ENCODE peak calls at places on chromosome 9, in five cellular contexts. One of them, this sample, is unnamed.

GRCh38 chr9:136486131-136486530 is 3.3 kb upstream of the SEC16A start:
- DNase-seq in hepatocyte: no peak
- DNase-seq in omental fat pad: no peak
- DNase-seq in astrocyte of the spinal cord: no peak
- DNase-seq in A549: no peak
- DNase-seq in this sample: no peak

GRCh38 chr9:27566118-27566517 is 7.2 kb downstream of the C9orf72 start:
- DNase-seq in astrocyte of the spinal cord: no peak
- DNase-seq in hepatocyte: no peak
- DNase-seq in omental fat pad: no peak
- DNase-seq in A549: no peak
- DNase-seq in this sample: no peak

GRCh38 chr9:111148994-111149759 is 110.9 kb upstream of the LPAR1 start:
- DNase-seq in astrocyte of the spinal cord: no peak
- DNase-seq in hepatocyte: no peak
- DNase-seq in omental fat pad: no peak
- DNase-seq in A549: peak
- DNase-seq in this sample: no peak

GRCh38 chr9:78519786-78520185 is 222.9 kb downstream of the PSAT1 start:
- DNase-seq in astrocyte of the spinal cord: no peak
- DNase-seq in hepatocyte: no peak
- DNase-seq in A549: no peak
- DNase-seq in omental fat pad: no peak
- DNase-seq in this sample: no peak

GRCh38 chr9:129964901-129965734 is 77.9 kb downstream of the FNBP1 start:
- DNase-seq in omental fat pad: no peak
- DNase-seq in hepatocyte: no peak
- DNase-seq in astrocyte of the spinal cord: peak
- DNase-seq in A549: peak
- DNase-seq in this sample: no peak

GRCh38 chr9:137685886-137686420 is 67.1 kb downstream of the EHMT1 start:
- DNase-seq in A549: no peak
- DNase-seq in hepatocyte: no peak
- DNase-seq in omental fat pad: no peak
- DNase-seq in astrocyte of the spinal cord: no peak
- DNase-seq in this sample: no peak

GRCh38 chr9:38432922-38433510 is 8.8 kb upstream of the IGFBPL1 start:
- DNase-seq in astrocyte of the spinal cord: peak
- DNase-seq in omental fat pad: no peak
- DNase-seq in A549: peak
- DNase-seq in hepatocyte: peak
- DNase-seq in this sample: no peak

GRCh38 chr9:123268240-123268949 is at the start of gene STRBP:
- DNase-seq in omental fat pad: peak
- DNase-seq in hepatocyte: peak
- DNase-seq in A549: peak
- DNase-seq in astrocyte of the spinal cord: peak
- DNase-seq in this sample: peak

GRCh38 chr9:98807811-98808195 is 333 bp downstream of the GALNT12 start:
- DNase-seq in omental fat pad: no peak
- DNase-seq in astrocyte of the spinal cord: no peak
- DNase-seq in hepatocyte: peak
- DNase-seq in A549: no peak
- DNase-seq in this sample: no peak

GRCh38 chr9:26754494-26755188 is 138.0 kb downstream of the CAAP1 start:
- DNase-seq in hepatocyte: no peak
- DNase-seq in astrocyte of the spinal cord: no peak
- DNase-seq in A549: no peak
- DNase-seq in omental fat pad: no peak
- DNase-seq in this sample: no peak

GRCh38 chr9:132030626-132031325 is 48.9 kb downstream of the MED27 start:
- DNase-seq in omental fat pad: no peak
- DNase-seq in hepatocyte: no peak
- DNase-seq in astrocyte of the spinal cord: no peak
- DNase-seq in A549: no peak
- DNase-seq in this sample: no peak

GRCh38 chr9:126309427-126310179 is 17.0 kb upstream of the MVB12B start:
- DNase-seq in omental fat pad: no peak
- DNase-seq in hepatocyte: no peak
- DNase-seq in A549: no peak
- DNase-seq in astrocyte of the spinal cord: no peak
- DNase-seq in this sample: no peak

GRCh38 chr9:97510797-97511761 is 9.6 kb downstream of the TMOD1 start:
- DNase-seq in hepatocyte: no peak
- DNase-seq in A549: peak
- DNase-seq in astrocyte of the spinal cord: peak
- DNase-seq in omental fat pad: no peak
- DNase-seq in this sample: no peak

GRCh38 chr9:134355561-134356278 is 29.5 kb downstream of the RXRA start:
- DNase-seq in hepatocyte: peak
- DNase-seq in omental fat pad: no peak
- DNase-seq in A549: no peak
- DNase-seq in astrocyte of the spinal cord: no peak
- DNase-seq in this sample: no peak

GRCh38 chr9:16515207-16515606 is 355.3 kb downstream of the BNC2 start:
- DNase-seq in hepatocyte: peak
- DNase-seq in omental fat pad: no peak
- DNase-seq in astrocyte of the spinal cord: peak
- DNase-seq in A549: no peak
- DNase-seq in this sample: no peak

GRCh38 chr9:95793924-95794828 is 81.3 kb upstream of the ERCC6L2 start:
- DNase-seq in hepatocyte: no peak
- DNase-seq in omental fat pad: no peak
- DNase-seq in astrocyte of the spinal cord: peak
- DNase-seq in A549: no peak
- DNase-seq in this sample: no peak

GRCh38 chr9:126833710-126834345 is 26.6 kb upstream of the ZBTB34 start:
- DNase-seq in A549: no peak
- DNase-seq in hepatocyte: no peak
- DNase-seq in omental fat pad: no peak
- DNase-seq in astrocyte of the spinal cord: no peak
- DNase-seq in this sample: no peak

GRCh38 chr9:113992276-113992951 is 85.7 kb downstream of the AMBP start:
- DNase-seq in astrocyte of the spinal cord: no peak
- DNase-seq in omental fat pad: no peak
- DNase-seq in A549: no peak
- DNase-seq in hepatocyte: no peak
- DNase-seq in this sample: no peak

GRCh38 chr9:121714075-121714705 is 62.8 kb downstream of the DAB2IP start:
- DNase-seq in hepatocyte: no peak
- DNase-seq in omental fat pad: no peak
- DNase-seq in astrocyte of the spinal cord: no peak
- DNase-seq in A549: no peak
- DNase-seq in this sample: no peak

GRCh38 chr9:94156549-94157407 is 72.5 kb downstream of the PTPDC1 start:
- DNase-seq in omental fat pad: peak
- DNase-seq in hepatocyte: peak
- DNase-seq in astrocyte of the spinal cord: peak
- DNase-seq in A549: peak
- DNase-seq in this sample: no peak

GRCh38 chr9:122318284-122318683 is 52.5 kb upstream of the PTGS1 start:
- DNase-seq in A549: no peak
- DNase-seq in hepatocyte: no peak
- DNase-seq in omental fat pad: no peak
- DNase-seq in astrocyte of the spinal cord: peak
- DNase-seq in this sample: no peak

GRCh38 chr9:87337335-87338074 is 160.2 kb upstream of the DAPK1 start:
- DNase-seq in hepatocyte: peak
- DNase-seq in A549: peak
- DNase-seq in astrocyte of the spinal cord: peak
- DNase-seq in omental fat pad: no peak
- DNase-seq in this sample: no peak

GRCh38 chr9:130430232-130430631 is 14.5 kb upstream of the ASS1 start:
- DNase-seq in A549: no peak
- DNase-seq in omental fat pad: no peak
- DNase-seq in astrocyte of the spinal cord: no peak
- DNase-seq in hepatocyte: no peak
- DNase-seq in this sample: no peak

GRCh38 chr9:121499427-121500164 is at the start of gene GGTA1:
- DNase-seq in hepatocyte: peak
- DNase-seq in astrocyte of the spinal cord: peak
- DNase-seq in omental fat pad: no peak
- DNase-seq in A549: peak
- DNase-seq in this sample: peak

GRCh38 chr9:118637681-118638080 is 731.6 kb downstream of the BRINP1 start:
- DNase-seq in astrocyte of the spinal cord: no peak
- DNase-seq in A549: no peak
- DNase-seq in omental fat pad: no peak
- DNase-seq in hepatocyte: no peak
- DNase-seq in this sample: no peak

GRCh38 chr9:118630931-118631595 is 738.2 kb downstream of the BRINP1 start:
- DNase-seq in hepatocyte: no peak
- DNase-seq in astrocyte of the spinal cord: no peak
- DNase-seq in omental fat pad: no peak
- DNase-seq in A549: no peak
- DNase-seq in this sample: no peak

GRCh38 chr9:118630079-118630478 is 739.2 kb downstream of the BRINP1 start:
- DNase-seq in astrocyte of the spinal cord: no peak
- DNase-seq in omental fat pad: no peak
- DNase-seq in hepatocyte: no peak
- DNase-seq in A549: no peak
- DNase-seq in this sample: no peak

GRCh38 chr9:118635416-118635815 is 733.8 kb downstream of the BRINP1 start:
- DNase-seq in A549: no peak
- DNase-seq in omental fat pad: no peak
- DNase-seq in hepatocyte: no peak
- DNase-seq in astrocyte of the spinal cord: no peak
- DNase-seq in this sample: no peak

GRCh38 chr9:118631956-118632355 is 737.3 kb downstream of the BRINP1 start:
- DNase-seq in omental fat pad: no peak
- DNase-seq in astrocyte of the spinal cord: no peak
- DNase-seq in A549: no peak
- DNase-seq in hepatocyte: no peak
- DNase-seq in this sample: no peak
- TF ChIP-seq CTCF in omental fat pad: no peak
- TF ChIP-seq CTCF in astrocyte of the spinal cord: no peak
- TF ChIP-seq CTCF in A549: no peak
- TF ChIP-seq CTCF in hepatocyte: no peak
- TF ChIP-seq CTCF in this sample: no peak

DNA sequence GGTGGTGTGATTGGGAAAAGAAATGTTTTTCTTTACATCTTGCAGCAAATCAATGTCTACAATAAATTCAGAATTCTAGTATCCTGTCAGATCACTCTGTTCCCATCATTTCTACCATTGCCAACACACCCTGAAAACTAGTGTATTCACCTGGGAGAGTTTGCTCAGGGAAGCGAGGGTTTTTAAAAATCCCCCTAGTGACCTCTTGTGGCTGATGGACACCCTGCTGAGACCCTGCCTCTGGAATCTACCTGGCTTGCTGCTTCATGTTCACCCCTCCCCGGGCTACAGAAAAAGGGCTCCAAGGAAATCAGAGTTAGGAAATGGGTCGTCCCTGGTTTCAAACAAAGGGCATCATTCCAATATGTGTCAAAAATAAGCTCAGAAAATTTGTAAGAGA is 21.4 kb upstream of the ALDOB start:
- DNase-seq in hepatocyte: no peak
- DNase-seq in A549: no peak
- DNase-seq in astrocyte of the spinal cord: no peak
- DNase-seq in omental fat pad: no peak
- DNase-seq in this sample: no peak
- TF ChIP-seq CTCF in hepatocyte: peak
- TF ChIP-seq CTCF in A549: no peak
- TF ChIP-seq CTCF in astrocyte of the spinal cord: no peak
- TF ChIP-seq CTCF in omental fat pad: no peak
- TF ChIP-seq CTCF in this sample: no peak

GRCh38 chr9:100667448-100667847 is 89.6 kb downstream of the CAVIN4 start:
- DNase-seq in omental fat pad: no peak
- DNase-seq in hepatocyte: no peak
- DNase-seq in A549: no peak
- DNase-seq in astrocyte of the spinal cord: no peak
- DNase-seq in this sample: no peak

GRCh38 chr9:100670719-100671118 is 92.8 kb downstream of the CAVIN4 start:
- DNase-seq in hepatocyte: no peak
- DNase-seq in astrocyte of the spinal cord: no peak
- DNase-seq in A549: no peak
- DNase-seq in omental fat pad: no peak
- DNase-seq in this sample: no peak

GRCh38 chr9:100669968-100670367 is 92.1 kb downstream of the CAVIN4 start:
- DNase-seq in hepatocyte: no peak
- DNase-seq in A549: no peak
- DNase-seq in omental fat pad: no peak
- DNase-seq in astrocyte of the spinal cord: no peak
- DNase-seq in this sample: no peak

GRCh38 chr9:100671811-100672305 is 94.0 kb downstream of the CAVIN4 start:
- DNase-seq in omental fat pad: no peak
- DNase-seq in hepatocyte: no peak
- DNase-seq in A549: no peak
- DNase-seq in astrocyte of the spinal cord: no peak
- DNase-seq in this sample: no peak

DNA sequence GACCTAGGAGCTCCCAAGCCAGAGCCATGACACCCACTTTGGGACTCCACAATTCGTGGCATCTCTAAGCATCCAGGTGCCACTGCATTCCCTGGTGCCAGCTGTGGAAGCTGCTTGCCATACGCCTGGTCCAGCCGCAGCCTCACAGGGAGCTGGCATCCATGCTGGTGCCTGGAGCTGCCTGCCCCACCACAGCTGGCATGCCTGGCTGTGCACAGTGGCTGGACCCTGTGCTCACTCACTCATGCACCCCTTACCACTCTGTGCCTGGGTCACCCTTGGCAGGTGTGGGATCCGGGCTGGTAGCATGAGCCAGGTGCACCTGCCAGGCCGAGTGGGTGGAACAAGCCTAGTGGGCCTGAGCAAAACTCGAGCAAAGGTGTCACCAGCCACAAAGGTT is 90.1 kb downstream of the CAVIN4 start:
- DNase-seq in omental fat pad: no peak
- DNase-seq in hepatocyte: no peak
- DNase-seq in astrocyte of the spinal cord: no peak
- DNase-seq in A549: no peak
- DNase-seq in this sample: no peak
- TF ChIP-seq CTCF in omental fat pad: no peak
- TF ChIP-seq CTCF in hepatocyte: no peak
- TF ChIP-seq CTCF in astrocyte of the spinal cord: no peak
- TF ChIP-seq CTCF in A549: no peak
- TF ChIP-seq CTCF in this sample: no peak

DNA sequence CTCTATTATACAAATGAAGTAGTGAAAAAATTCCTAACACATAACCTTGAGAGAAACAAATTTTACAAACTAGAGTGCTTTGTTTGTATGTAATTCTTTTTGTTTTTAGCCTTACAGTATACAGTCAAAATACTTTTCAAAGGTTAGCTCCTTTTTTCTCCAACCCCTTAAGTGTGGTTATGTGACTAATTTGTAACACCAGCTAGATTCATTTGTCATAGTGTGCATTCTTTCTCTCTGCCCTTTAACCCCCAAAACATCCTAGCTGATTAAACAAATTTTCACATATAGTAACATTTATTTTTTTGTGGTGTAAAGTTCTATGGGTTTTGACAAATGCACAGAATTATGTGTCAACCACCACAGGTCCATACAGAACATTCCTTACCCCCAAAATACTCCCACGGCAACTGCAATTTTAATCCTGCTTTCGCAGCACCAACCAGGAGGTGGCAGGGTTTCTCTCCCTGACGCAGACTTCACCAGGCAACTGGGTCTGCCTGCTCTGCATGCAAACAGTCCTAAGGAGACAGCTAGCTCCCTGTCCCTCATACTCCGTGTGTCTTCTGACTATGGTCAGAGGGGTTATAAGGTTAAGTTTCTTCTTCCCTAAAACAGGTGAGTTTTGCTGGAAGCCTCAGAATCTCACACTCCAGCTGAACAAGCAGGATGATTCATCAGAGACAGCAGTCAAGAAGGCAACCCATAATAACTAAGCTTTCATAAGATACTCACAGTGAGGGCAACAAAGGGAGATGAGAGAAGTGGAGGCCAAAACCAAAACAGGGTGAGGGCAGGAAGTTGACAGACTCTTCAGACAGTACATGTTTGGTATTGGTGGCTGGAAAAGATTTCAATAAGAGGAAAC is 44.5 kb upstream of the NR5A1 start:
- DNase-seq in astrocyte of the spinal cord: peak
- DNase-seq in A549: peak
- DNase-seq in omental fat pad: no peak
- DNase-seq in hepatocyte: peak
- DNase-seq in this sample: no peak
- TF ChIP-seq CTCF in astrocyte of the spinal cord: peak
- TF ChIP-seq CTCF in A549: peak
- TF ChIP-seq CTCF in omental fat pad: no peak
- TF ChIP-seq CTCF in hepatocyte: peak
- TF ChIP-seq CTCF in this sample: peak